ENCODE peak calls at places on chromosomes 2 and 18, in seven cellular contexts. Q is stimulated activated CD8-positive, alpha-beta memory T cell treated with anti-CD3 and anti-CD28 coated beads, Interleukin-15, amount 100 ng/mL, for 4 hours; C is HCT116; K is mesothelial cell of epicardium; G is non-pigmented ciliary epithelial cell; T is IMR-90; L is stimulated activated CD4-positive, alpha-beta T cell treated with anti-CD3 and anti-CD28 coated beads, TNF-alpha, amount 100 ng/mL, for 24 hours. B is an unnamed sample.

GRCh38 chr2:240182966-240183365 is 42.5 kb upstream of the OTOS start:
- DNase-seq in Q (no peak), C (no peak), K (no peak), G (no peak), T (no peak), L (no peak), B (no peak)

GRCh38 chr2:29821591-29821990 is 99.8 kb downstream of the ALK start:
- DNase-seq in Q (no peak), C (no peak), K (no peak), G (no peak), T (no peak), L (no peak), B (no peak)

GRCh38 chr2:159584796-159585195 is 31.6 kb downstream of the BAZ2B start:
- DNase-seq in Q (no peak), C (no peak), K (no peak), G (no peak), T (no peak), L (no peak), B (no peak)

GRCh38 chr2:222076978-222077690 is 221.7 kb downstream of the PAX3 start:
- DNase-seq in Q (no peak), C (no peak), K (no peak), G (no peak), T (no peak), L (no peak), B (peak)

GRCh38 chr2:237721828-237722227 is 76.8 kb upstream of the RBM44 start:
- DNase-seq in Q (no peak), C (no peak), K (no peak), G (no peak), T (no peak), L (no peak), B (no peak)

GRCh38 chr2:230920167-230920566 is 4.9 kb downstream of the GPR55 start:
- DNase-seq in Q (no peak), C (no peak), K (no peak), G (no peak), T (no peak), L (no peak), B (no peak)

GRCh38 chr2:229104863-229105468 is 166.1 kb downstream of the PID1 start:
- DNase-seq in Q (no peak), C (no peak), K (no peak), G (no peak), T (no peak), L (no peak), B (no peak)

GRCh38 chr2:85481818-85482777 is 56.9 kb upstream of the MAT2A start:
- DNase-seq in Q (no peak), C (no peak), K (no peak), G (no peak), T (no peak), L (no peak), B (no peak)

GRCh38 chr2:7430869-7431641 is 513.8 kb downstream of the RNF144A start:
- DNase-seq in Q (peak), C (no peak), K (peak), G (no peak), T (no peak), L (no peak), B (no peak)

GRCh38 chr18:50298443-50299284 is 11.2 kb upstream of the CXXC1 start:
- DNase-seq in Q (no peak), C (no peak), K (no peak), G (no peak), T (no peak), L (no peak), B (no peak)

GRCh38 chr2:86223682-86224560 is 24.7 kb downstream of the MRPL35 start:
- DNase-seq in Q (no peak), C (no peak), K (no peak), G (peak), T (peak), L (no peak), B (no peak)